ENCODE peak calls at places on chromosomes 3 and 15, in nine cellular contexts. F is sigmoid colon, A is stomach, Y is astrocyte, V is ovary, H is left lung, P is body of pancreas, Q is PC-3, I is lower lobe of right lung. U is an unnamed sample. For H3K36me3, the result is how much of the 10 kb centered on the place peaks cover.

GRCh38 chr3:85922374-85922773 is 963.6 kb downstream of the CADM2 start:
- DNase-seq in F (no peak), A (no peak), Y (no peak), V (no peak), H (no peak), P (no peak), Q (no peak), I (no peak), U (no peak)

GRCh38 chr3:71589132-71589531 is 5.6 kb upstream of the FOXP1 start:
- DNase-seq in F (no peak), A (no peak), Y (no peak), V (no peak), H (no peak), P (no peak), Q (no peak), I (no peak), U (no peak)

GRCh38 chr15:88032787-88033186 is 223.8 kb downstream of the NTRK3 start:
- DNase-seq in F (no peak), A (no peak), Y (peak), V (no peak), H (no peak), P (no peak), Q (no peak), I (no peak), U (no peak)

GRCh38 chr15:25790003-25790660 is 73.0 kb downstream of the ATP10A start:
- DNase-seq in F (peak), A (peak), Y (peak), V (peak), H (no peak), P (no peak), Q (peak), I (no peak), U (no peak)

GRCh38 chr3:187291001-187291511 is 481 bp downstream of the MASP1 start:
- DNase-seq in F (no peak), A (no peak), Y (peak), V (no peak), H (no peak), P (no peak), Q (no peak), I (no peak), U (no peak)

GRCh38 chr15:54803139-54803808 is 393.5 kb downstream of the RSL24D1 start:
- DNase-seq in F (no peak), A (no peak), Y (no peak), V (no peak), H (no peak), P (no peak), Q (peak), I (no peak), U (peak)

GRCh38 chr3:124351430-124352142 is 359.7 kb upstream of the ROPN1 start:
- DNase-seq in F (no peak), A (no peak), Y (peak), V (no peak), H (no peak), P (no peak), Q (peak), I (no peak), U (no peak)

GRCh38 chr3:150603888-150604319 is 783 bp downstream of the SELENOT start:
- DNase-seq in F (no peak), A (no peak), Y (no peak), V (no peak), H (no peak), P (no peak), Q (peak), I (no peak), U (no peak)

GRCh38 chr3:152564454-152564853 is 270.5 kb upstream of the P2RY1 start:
- DNase-seq in F (no peak), A (no peak), Y (no peak), V (no peak), H (no peak), P (no peak), Q (no peak), I (no peak), U (no peak)

GRCh38 chr15:42735382-42736165 is 1.4 kb downstream of the CDAN1 start:
- DNase-seq in F (peak), A (no peak), Y (no peak), V (no peak), H (no peak), P (no peak), Q (no peak), I (no peak), U (no peak)

DNA sequence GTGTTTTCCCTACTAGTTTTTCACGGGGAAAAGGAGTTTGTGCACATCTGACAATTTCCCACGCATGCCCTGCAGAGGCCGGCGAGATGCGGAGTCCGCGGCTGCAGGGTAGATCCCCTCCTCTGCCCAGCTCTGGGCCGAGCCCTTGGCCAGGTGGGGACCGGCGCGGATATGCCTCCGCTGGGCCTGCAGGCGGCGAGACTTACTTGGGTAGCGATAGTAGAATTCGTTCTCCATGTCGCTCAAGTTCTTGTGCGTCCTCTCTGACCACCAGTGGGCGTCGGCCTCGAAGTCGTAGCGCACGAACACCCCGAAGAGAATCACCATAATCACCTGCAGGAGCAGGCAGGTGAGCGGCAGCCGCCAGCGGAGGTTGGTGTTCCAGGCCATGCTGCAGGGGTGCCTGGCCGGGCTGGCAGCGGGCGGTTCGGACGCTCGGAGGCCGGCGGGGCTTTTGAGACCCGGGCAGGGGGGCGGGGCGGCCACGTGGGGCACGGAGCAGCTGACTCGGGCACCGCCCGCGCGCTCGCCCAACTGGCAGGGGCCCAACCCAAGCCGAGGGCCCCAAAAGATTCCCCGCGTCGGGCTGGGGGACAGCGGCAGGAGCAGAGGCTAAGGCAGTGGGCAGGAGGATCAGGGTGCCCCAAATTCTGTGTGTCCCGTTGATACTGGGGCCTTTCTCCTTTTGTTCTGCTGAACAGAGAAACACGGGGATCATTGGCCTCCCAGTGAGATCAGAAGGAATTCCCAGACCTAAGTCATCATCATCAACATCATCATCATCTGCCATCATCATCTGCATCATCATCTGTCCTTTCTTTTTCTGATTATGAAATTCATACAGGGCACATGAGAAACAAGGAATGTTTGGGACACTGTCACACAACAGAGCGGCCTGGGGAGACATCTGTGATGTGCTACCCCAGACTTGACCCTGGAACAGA is at the start of gene RHCG:
- DNase-seq in F (no peak), A (no peak), Y (peak), V (no peak), H (peak), P (peak), Q (no peak), I (no peak), U (no peak)
- H3K4me3 ChIP-seq in F (peak), A (peak), Y (peak), V (no peak), H (peak), P (no peak), Q (no peak), I (peak), U (no peak)

GRCh38 chr3:196072313-196072712 is 9.6 kb downstream of the TFRC start:
- DNase-seq in F (no peak), A (no peak), Y (no peak), V (no peak), H (no peak), P (no peak), Q (no peak), I (no peak), U (no peak)

GRCh38 chr3:196063049-196063448 is 18.8 kb downstream of the TFRC start:
- DNase-seq in F (no peak), A (no peak), Y (peak), V (no peak), H (no peak), P (no peak), Q (no peak), I (no peak), U (no peak)

GRCh38 chr3:196064006-196064405 is 17.9 kb downstream of the TFRC start:
- DNase-seq in F (no peak), A (no peak), Y (peak), V (no peak), H (no peak), P (no peak), Q (no peak), I (no peak), U (no peak)

GRCh38 chr3:196063456-196063855 is 18.4 kb downstream of the TFRC start:
- DNase-seq in F (no peak), A (no peak), Y (peak), V (no peak), H (no peak), P (no peak), Q (no peak), I (no peak), U (no peak)

DNA sequence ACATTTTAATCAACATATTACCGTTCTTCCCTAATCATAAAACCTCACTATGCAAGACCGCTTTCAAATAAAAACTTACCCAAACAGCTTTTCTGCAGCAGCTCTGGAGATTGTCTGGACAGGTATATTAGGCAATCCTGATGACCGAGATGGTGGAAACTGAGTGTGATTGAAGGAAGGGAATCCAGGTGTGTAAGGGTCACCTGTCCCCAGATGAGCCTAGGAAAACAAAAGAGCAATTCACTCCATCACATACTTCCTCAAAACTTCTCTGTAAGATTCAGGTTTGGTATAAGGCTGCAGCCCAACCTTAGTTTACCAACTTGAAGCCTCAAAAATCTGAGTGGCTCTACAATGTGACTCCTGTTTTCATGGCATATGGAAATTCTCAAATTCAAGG is 14.5 kb downstream of the TFRC start:
- DNase-seq in F (no peak), A (no peak), Y (no peak), V (no peak), H (no peak), P (no peak), Q (no peak), I (no peak), U (no peak)
- H3K36me3 ChIP-seq in F (half or more), A (half or more), Y (half or more), V (under half), H (under half), P (under half), Q (half or more), I (half or more), U (under half)

GRCh38 chr15:79978694-79979519 is 7.9 kb upstream of the BCL2A1 start:
- DNase-seq in F (no peak), A (no peak), Y (peak), V (no peak), H (no peak), P (no peak), Q (no peak), I (no peak), U (peak)
- H3K4me3 ChIP-seq in F (no peak), A (no peak), Y (no peak), V (no peak), H (no peak), P (no peak), Q (no peak), I (no peak), U (no peak)

GRCh38 chr3:121871434-121871833 is 22.8 kb upstream of the SLC15A2 start:
- DNase-seq in F (no peak), A (no peak), Y (no peak), V (no peak), H (no peak), P (no peak), Q (no peak), I (no peak), U (no peak)
- H3K36me3 ChIP-seq in F (under half), A (under half), Y (under half), V (under half), H (under half), P (under half), Q (under half), I (under half), U (under half)

GRCh38 chr15:41659190-41659589 is 1.0 kb upstream of the MGA start:
- DNase-seq in F (no peak), A (no peak), Y (no peak), V (no peak), H (no peak), P (no peak), Q (no peak), I (no peak), U (no peak)
- H3K4me3 ChIP-seq in F (no peak), A (no peak), Y (no peak), V (no peak), H (no peak), P (no peak), Q (no peak), I (no peak), U (no peak)

GRCh38 chr3:185667574-185667973 is 81.5 kb downstream of the SENP2 start:
- DNase-seq in F (no peak), A (no peak), Y (no peak), V (no peak), H (no peak), P (no peak), Q (no peak), I (no peak), U (no peak)
- H3K36me3 ChIP-seq in F (under half), A (under half), Y (under half), V (under half), H (under half), P (under half), Q (under half), I (under half), U (under half)

GRCh38 chr15:48541659-48542334 is 103.7 kb downstream of the FBN1 start:
- DNase-seq in F (no peak), A (no peak), Y (peak), V (no peak), H (no peak), P (no peak), Q (peak), I (no peak), U (no peak)
- H3K4me3 ChIP-seq in F (no peak), A (no peak), Y (peak), V (no peak), H (no peak), P (no peak), Q (no peak), I (no peak), U (peak)

GRCh38 chr15:43769584-43770228 is 7.1 kb downstream of the ELL3 start:
- DNase-seq in F (no peak), A (peak), Y (peak), V (no peak), H (no peak), P (peak), Q (peak), I (peak), U (no peak)
- H3K36me3 ChIP-seq in F (half or more), A (half or more), Y (half or more), V (under half), H (under half), P (under half), Q (half or more), I (half or more), U (under half)

DNA sequence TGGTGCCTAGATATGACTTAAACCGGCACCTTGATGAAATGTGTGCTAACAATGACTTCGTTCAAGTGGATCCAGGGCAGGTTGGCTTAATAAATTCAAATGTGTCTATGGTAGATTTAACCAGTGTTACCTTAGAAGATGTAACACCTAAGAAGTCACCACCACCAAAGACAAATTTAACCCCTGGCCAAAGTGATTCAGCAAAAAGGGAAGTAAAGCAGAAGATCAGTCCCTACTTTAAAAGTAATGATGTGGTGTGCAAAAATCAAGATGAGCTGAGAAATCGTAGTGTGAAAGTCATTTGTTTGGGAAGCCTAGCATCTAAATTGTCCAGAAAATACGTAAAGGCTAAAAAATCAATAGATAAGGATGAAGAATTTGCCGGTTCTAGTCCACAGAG is 1.1 kb downstream of the FAN1 start:
- DNase-seq in F (no peak), A (no peak), Y (no peak), V (no peak), H (no peak), P (no peak), Q (no peak), I (no peak), U (no peak)
- H3K4me3 ChIP-seq in F (no peak), A (peak), Y (peak), V (no peak), H (peak), P (no peak), Q (peak), I (no peak), U (no peak)

U was measured in GM06990.